ENCODE peak calls at places on chromosome 16, in six cellular contexts. T is mesenchymal stem cell, W is H9, Y is neuronal stem cell, R is H1, F is mesendoderm. D is an unnamed sample.

GRCh38 chr16:57966133-57966805 is 4.7 kb downstream of the CNGB1 start:
- DNase-seq in T (peak), W (no peak), Y (no peak), R (no peak), F (no peak), D (no peak)

GRCh38 chr16:14003119-14003570 is 68.0 kb upstream of the MRTFB start:
- DNase-seq in T (peak), W (peak), Y (peak), R (peak), F (peak), D (peak)

GRCh38 chr16:71709231-71709781 is 15.2 kb downstream of the PHLPP2 start:
- DNase-seq in T (peak), W (no peak), Y (no peak), R (no peak), F (peak), D (peak)

GRCh38 chr16:5020551-5020950 is 13.2 kb downstream of the NAGPA start:
- DNase-seq in T (no peak), W (no peak), Y (no peak), R (no peak), F (no peak), D (no peak)

GRCh38 chr16:47507701-47508100 is 46.6 kb downstream of the PHKB start:
- DNase-seq in T (peak), W (no peak), Y (no peak), R (no peak), F (no peak), D (peak)

GRCh38 chr16:87874639-87875472 is 5.5 kb upstream of the SLC7A5 start:
- DNase-seq in T (no peak), W (peak), Y (no peak), R (peak), F (peak), D (no peak)

GRCh38 chr16:75491876-75492275 is 3.4 kb downstream of the CHST6 start:
- DNase-seq in T (no peak), W (peak), Y (no peak), R (no peak), F (peak), D (no peak)

GRCh38 chr16:12539185-12539929 is 264.3 kb downstream of the CPPED1 start:
- DNase-seq in T (peak), W (no peak), Y (no peak), R (no peak), F (no peak), D (peak)

GRCh38 chr16:35201151-35201550 is 1741.7 kb downstream of the TP53TG3F start:
- DNase-seq in T (no peak), W (no peak), Y (no peak), R (no peak), F (no peak), D (no peak)

GRCh38 chr16:23518435-23518891 is 8.2 kb upstream of the GGA2 start:
- DNase-seq in T (no peak), W (no peak), Y (no peak), R (no peak), F (no peak), D (peak)

GRCh38 chr16:12661656-12662172 is 142.0 kb downstream of the CPPED1 start:
- DNase-seq in T (peak), W (peak), Y (peak), R (peak), F (peak), D (peak)

GRCh38 chr16:10920726-10921427 is 21.4 kb downstream of the DEXI start:
- DNase-seq in T (no peak), W (no peak), Y (no peak), R (no peak), F (no peak), D (no peak)
- H3K27ac ChIP-seq in T (no peak), W (no peak), Y (no peak), R (no peak), F (no peak), D (no peak)

GRCh38 chr16:314351-314750 is 31.4 kb downstream of the PDIA2 start:
- DNase-seq in T (no peak), W (no peak), Y (no peak), R (no peak), F (no peak), D (no peak)
- H2BK15ac ChIP-seq in T (no peak), W (no peak), Y (no peak), R (no peak), F (no peak), D (no peak)

GRCh38 chr16:56691885-56692284 is 9.6 kb downstream of the MT1X start:
- DNase-seq in T (no peak), W (peak), Y (no peak), R (no peak), F (peak), D (peak)
- H3K27ac ChIP-seq in T (no peak), W (no peak), Y (no peak), R (no peak), F (no peak), D (no peak)

DNA sequence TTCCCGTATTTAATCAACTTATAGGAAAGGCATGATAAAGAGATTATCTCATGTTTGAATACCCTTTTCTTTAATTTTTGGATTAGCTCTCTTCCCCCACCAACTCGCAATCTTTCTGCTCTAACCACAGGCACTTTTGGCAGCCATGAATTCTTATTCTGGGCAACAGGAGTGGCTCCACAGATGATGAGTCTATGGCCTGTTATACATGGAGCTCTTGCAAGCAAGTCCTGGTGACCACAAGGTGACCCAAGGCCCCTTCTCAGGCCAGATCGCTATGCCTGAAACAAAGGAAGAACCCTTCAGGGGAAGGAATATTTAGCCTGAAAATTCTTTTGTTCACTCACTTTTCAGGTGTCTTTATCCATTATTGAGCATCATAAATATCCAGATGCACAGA is 10.8 kb upstream of the ZNF267 start:
- DNase-seq in T (no peak), W (no peak), Y (no peak), R (no peak), F (no peak), D (no peak)
- H2BK15ac ChIP-seq in T (no peak), W (no peak), Y (no peak), R (no peak), F (no peak), D (no peak)

GRCh38 chr16:69315486-69316311 is 4.5 kb downstream of the VPS4A start:
- DNase-seq in T (no peak), W (no peak), Y (no peak), R (no peak), F (no peak), D (no peak)
- H3K27ac ChIP-seq in T (no peak), W (no peak), Y (no peak), R (no peak), F (no peak), D (no peak)